ENCODE peak calls at places on chromosomes 5 and 9, in four cellular contexts. V, C, T and Z are unnamed samples.

GRCh38 chr9:77021289-77021927 is 2.0 kb downstream of the FOXB2 start:
- DNase-seq in V (no peak), C (no peak), T (no peak), Z (no peak)

GRCh38 chr5:32840606-32841005 is 129.5 kb downstream of the NPR3 start:
- DNase-seq in V (no peak), C (no peak), T (no peak), Z (no peak)

GRCh38 chr5:100902406-100903035 is 561 bp downstream of the ST8SIA4 start:
- DNase-seq in V (peak; percentile 8), C (peak; percentile 20), T (peak; percentile 52), Z (peak; percentile 18)

GRCh38 chr5:176583076-176583475 is 26.9 kb downstream of the GPRIN1 start:
- DNase-seq in V (no peak), C (no peak), T (no peak), Z (no peak)

GRCh38 chr9:21624675-21625477 is 142.8 kb upstream of the IFNE start:
- DNase-seq in V (no peak), C (no peak), T (no peak), Z (no peak)

GRCh38 chr5:68418680-68419079 is 203.1 kb downstream of the PIK3R1 start:
- DNase-seq in V (no peak), C (peak; percentile 41), T (no peak), Z (no peak)

GRCh38 chr5:66828046-66828550 is 231.9 kb downstream of the MAST4 start:
- DNase-seq in V (no peak), C (no peak), T (no peak), Z (no peak)

GRCh38 chr9:37338218-37338617 is 84.3 kb upstream of the GRHPR start:
- DNase-seq in V (no peak), C (no peak), T (no peak), Z (no peak)

GRCh38 chr9:114299286-114300152 is 23.4 kb upstream of the ORM1 start:
- DNase-seq in V (no peak), C (no peak), T (no peak), Z (no peak)

GRCh38 chr9:97651646-97652045 is 18.0 kb downstream of the NCBP1 start:
- DNase-seq in V (no peak), C (no peak), T (no peak), Z (no peak)

GRCh38 chr5:69006030-69006429 is 87.8 kb upstream of the SLC30A5 start:
- DNase-seq in V (no peak), C (no peak), T (no peak), Z (no peak)

GRCh38 chr9:116891438-116891837 is 204.3 kb downstream of the TRIM32 start:
- DNase-seq in V (no peak), C (no peak), T (no peak), Z (no peak)

GRCh38 chr9:121786998-121787422 is 135.6 kb downstream of the DAB2IP start:
- DNase-seq in V (no peak), C (no peak), T (no peak), Z (no peak)

GRCh38 chr5:61030163-61030482 is 85.1 kb downstream of the NDUFAF2 start:
- DNase-seq in V (no peak), C (no peak), T (no peak), Z (no peak)

GRCh38 chr5:43073597-43074546 is 33.8 kb upstream of the ANXA2R start:
- DNase-seq in V (no peak), C (peak; percentile 45), T (peak; percentile 72), Z (peak; percentile 68)

GRCh38 chr5:180682560-180682959 is 33.2 kb upstream of the FLT4 start:
- DNase-seq in V (no peak), C (no peak), T (no peak), Z (no peak)

GRCh38 chr9:126379661-126380365 is 53.2 kb downstream of the MVB12B start:
- DNase-seq in V (no peak), C (no peak), T (peak; percentile 19), Z (peak; percentile 12)